ENCODE peak calls at places on chromosomes 12 and 14, in six cellular contexts. Y, F, B, W, I and G are unnamed samples.

GRCh38 chr14:88765130-88765529 is 27.6 kb downstream of the EML5 start:
- DNase-seq in Y (no peak), F (no peak), B (no peak), W (no peak), I (no peak), G (no peak)

GRCh38 chr12:112752298-112752697 is 39.2 kb upstream of the RPH3A start:
- DNase-seq in Y (no peak), F (no peak), B (no peak), W (no peak), I (no peak), G (no peak)

GRCh38 chr12:105083551-105084105 is 630 bp downstream of the ALDH1L2 start:
- DNase-seq in Y (peak; percentile 85), F (peak; percentile 35), B (peak; percentile 48), W (no peak), I (peak; percentile 58), G (peak; percentile 60)

GRCh38 chr14:33754264-33754663 is 196.6 kb downstream of the EGLN3 start:
- DNase-seq in Y (no peak), F (no peak), B (no peak), W (no peak), I (no peak), G (no peak)

GRCh38 chr12:107368586-107368985 is 275.2 kb upstream of the CRY1 start:
- DNase-seq in Y (no peak), F (no peak), B (no peak), W (no peak), I (no peak), G (no peak)

GRCh38 chr14:90175631-90176030 is 80.7 kb upstream of the PSMC1 start:
- DNase-seq in Y (no peak), F (peak; percentile 84), B (no peak), W (no peak), I (no peak), G (no peak)

GRCh38 chr12:123237646-123238329 is 4.6 kb downstream of the MTRFR start:
- DNase-seq in Y (peak; percentile 87), F (peak; percentile 74), B (peak; percentile 74), W (peak; percentile 34), I (peak; percentile 69), G (peak; percentile 92)

GRCh38 chr14:77043177-77043983 is 14.9 kb upstream of the IRF2BPL start:
- DNase-seq in Y (peak; percentile 89), F (no peak), B (no peak), W (peak; percentile 89), I (no peak), G (no peak)

GRCh38 chr14:102474934-102475333 is 34.6 kb downstream of the ANKRD9 start:
- DNase-seq in Y (no peak), F (peak; percentile 97), B (peak; percentile 61), W (no peak), I (peak; percentile 35), G (no peak)

GRCh38 chr12:47825239-47825639 is 5.5 kb upstream of the HDAC7 start:
- DNase-seq in Y (no peak), F (peak; percentile 62), B (peak; percentile 42), W (no peak), I (peak; percentile 67), G (peak; percentile 68)

GRCh38 chr12:89836026-89836425 is 127.4 kb upstream of the ATP2B1 start:
- DNase-seq in Y (no peak), F (no peak), B (no peak), W (no peak), I (no peak), G (no peak)

GRCh38 chr14:100522616-100523021 is 64.6 kb downstream of the BEGAIN start:
- DNase-seq in Y (no peak), F (no peak), B (peak; percentile 27), W (no peak), I (no peak), G (peak; percentile 72)

GRCh38 chr14:29085546-29085945 is 319.0 kb downstream of the FOXG1 start:
- DNase-seq in Y (no peak), F (no peak), B (no peak), W (peak; percentile 39), I (no peak), G (no peak)

GRCh38 chr14:29930283-29930682 is 2.6 kb upstream of the PRKD1 start:
- DNase-seq in Y (no peak), F (no peak), B (no peak), W (no peak), I (no peak), G (no peak)

GRCh38 chr12:122366685-122367475 is 55.6 kb downstream of the CLIP1 start:
- DNase-seq in Y (no peak), F (peak; percentile 23), B (no peak), W (peak; percentile 84), I (no peak), G (peak; percentile 80)

GRCh38 chr12:50637870-50638481 is 125.9 kb upstream of the ATF1 start:
- DNase-seq in Y (no peak), F (no peak), B (no peak), W (peak; percentile 40), I (no peak), G (no peak)

GRCh38 chr12:46387697-46388096 is 15.1 kb upstream of the SLC38A2 start:
- DNase-seq in Y (no peak), F (peak; percentile 13), B (no peak), W (no peak), I (no peak), G (no peak)

GRCh38 chr12:24904871-24905270 is 44.0 kb downstream of the BCAT1 start:
- DNase-seq in Y (no peak), F (no peak), B (no peak), W (no peak), I (no peak), G (no peak)

GRCh38 chr14:103104654-103105511 is 10.4 kb downstream of the EXOC3L4 start:
- DNase-seq in Y (no peak), F (peak; percentile 76), B (peak; percentile 89), W (no peak), I (peak; percentile 85), G (peak; percentile 94)

GRCh38 chr14:32590157-32590556 is 261.1 kb downstream of the AKAP6 start:
- DNase-seq in Y (no peak), F (no peak), B (no peak), W (no peak), I (no peak), G (no peak)

GRCh38 chr14:69675877-69676416 is 64.6 kb downstream of the SUSD6 start:
- DNase-seq in Y (no peak), F (no peak), B (no peak), W (no peak), I (no peak), G (no peak)

GRCh38 chr12:112714166-112714565 is 77.4 kb upstream of the RPH3A start:
- DNase-seq in Y (no peak), F (no peak), B (no peak), W (no peak), I (no peak), G (no peak)

GRCh38 chr14:76011959-76012802 is 26.6 kb downstream of the IFT43 start:
- DNase-seq in Y (no peak), F (no peak), B (no peak), W (no peak), I (no peak), G (no peak)

GRCh38 chr12:128827724-128828123 is 4.0 kb upstream of the SLC15A4 start:
- DNase-seq in Y (no peak), F (no peak), B (no peak), W (no peak), I (peak; percentile 11), G (no peak)

GRCh38 chr12:93010461-93010860 is 81.4 kb upstream of the EEA1 start:
- DNase-seq in Y (no peak), F (no peak), B (no peak), W (no peak), I (no peak), G (no peak)

GRCh38 chr14:75339059-75339458 is 60.4 kb downstream of the FOS start:
- DNase-seq in Y (no peak), F (no peak), B (no peak), W (no peak), I (no peak), G (no peak)

GRCh38 chr12:19970116-19970515 is 398.2 kb upstream of the PDE3A start:
- DNase-seq in Y (no peak), F (no peak), B (no peak), W (no peak), I (no peak), G (no peak)

GRCh38 chr14:50560929-50561280 is 960 bp downstream of the ATL1 start:
- DNase-seq in Y (peak; percentile 91), F (peak; percentile 66), B (peak; percentile 70), W (no peak), I (peak; percentile 74), G (peak; percentile 96)

GRCh38 chr14:68787235-68787727 is 5.6 kb downstream of the ZFP36L1 start:
- DNase-seq in Y (peak; percentile 77), F (no peak), B (no peak), W (no peak), I (peak; percentile 44), G (peak; percentile 90)

GRCh38 chr12:6850796-6851152 is 312 bp downstream of the CDCA3 start:
- DNase-seq in Y (no peak), F (no peak), B (peak; percentile 84), W (peak; percentile 51), I (no peak), G (peak; percentile 53)

GRCh38 chr12:53538209-53538689 is 31.0 kb upstream of the NPFF start:
- DNase-seq in Y (no peak), F (peak; percentile 26), B (no peak), W (peak; percentile 94), I (no peak), G (no peak)

GRCh38 chr12:51847830-51848727 is at the start of gene FIGNL2:
- DNase-seq in Y (peak; percentile 81), F (no peak), B (no peak), W (no peak), I (no peak), G (no peak)
- H3K4me3 ChIP-seq in Y (peak within 1 kb of the TSS; percentile 57), F (peak within 1 kb of the TSS; percentile 63), B (peak within 1 kb of the TSS; percentile 54), W (peak within 1 kb of the TSS; percentile 82), I (peak within 1 kb of the TSS; percentile 50), G (peak within 1 kb of the TSS; percentile 2)

GRCh38 chr12:41212625-41213024 is 24.5 kb downstream of the PDZRN4 start:
- DNase-seq in Y (no peak), F (no peak), B (no peak), W (no peak), I (no peak), G (no peak)
- TF ChIP-seq CTCF in Y (no peak), F (no peak), B (no peak), W (no peak), I (no peak), G (no peak)

GRCh38 chr14:104982548-104983230 is 2.9 kb upstream of the CLBA1 start:
- DNase-seq in Y (peak; percentile 67), F (no peak), B (peak; percentile 35), W (no peak), I (no peak), G (no peak)

GRCh38 chr14:104983231-104983721 is 2.3 kb upstream of the CLBA1 start:
- DNase-seq in Y (peak; percentile 67), F (no peak), B (peak; percentile 44), W (no peak), I (no peak), G (no peak)

GRCh38 chr14:104984056-104984894 is 1.3 kb upstream of the CLBA1 start:
- DNase-seq in Y (peak; percentile 77), F (no peak), B (peak; percentile 38), W (no peak), I (no peak), G (no peak)

GRCh38 chr14:104986487-104987164 is 1.0 kb downstream of the CLBA1 start:
- DNase-seq in Y (peak; percentile 58), F (no peak), B (no peak), W (no peak), I (no peak), G (no peak)

GRCh38 chr14:104985675-104986486 is at the start of gene CLBA1:
- DNase-seq in Y (peak; percentile 92), F (peak; percentile 89), B (peak; percentile 95), W (peak; percentile 69), I (peak; percentile 91), G (peak; percentile 97)
- TF ChIP-seq POLR2A in Y (no peak), F (no peak), B (peak; percentile 1), W (peak; percentile 1), I (no peak), G (no peak)

GRCh38 chr14:71246539-71246938 is 339.3 kb downstream of the PCNX1 start:
- DNase-seq in Y (no peak), F (no peak), B (no peak), W (no peak), I (no peak), G (no peak)
- H3K4me3 ChIP-seq in Y (no peak overlapping the region), F (no peak overlapping the region), B (no peak overlapping the region), W (no peak overlapping the region), I (no peak overlapping the region), G (no peak overlapping the region)